ENCODE peak calls at places on chromosomes 3 and 15, in four cellular contexts. V, O, F and G are unnamed samples. For H3K27me3, the result is how much of the 10 kb centered on the place peaks cover.

GRCh38 chr3:170680593-170680992 is 94.7 kb upstream of the SLC7A14 start:
- DNase-seq in V (no peak), O (no peak), F (peak), G (no peak)

GRCh38 chr3:88180398-88180999 is 30.7 kb downstream of the C3orf38 start:
- DNase-seq in V (no peak), O (no peak), F (peak), G (no peak)

GRCh38 chr3:1183320-1184048 is 90.7 kb downstream of the CNTN6 start:
- DNase-seq in V (no peak), O (no peak), F (no peak), G (no peak)

GRCh38 chr15:89946681-89947313 is 34.0 kb upstream of the ARPIN start:
- DNase-seq in V (no peak), O (no peak), F (peak), G (no peak)

GRCh38 chr15:81516461-81516860 is 142.4 kb upstream of the TMC3 start:
- DNase-seq in V (no peak), O (no peak), F (no peak), G (no peak)

GRCh38 chr3:188819939-188820338 is 351.8 kb upstream of the TPRG1 start:
- DNase-seq in V (no peak), O (no peak), F (no peak), G (no peak)

GRCh38 chr3:69072928-69073327 is 7.2 kb downstream of the UBA3 start:
- DNase-seq in V (no peak), O (no peak), F (no peak), G (no peak)

GRCh38 chr15:70976856-70977255 is 84.2 kb downstream of the LRRC49 start:
- DNase-seq in V (no peak), O (no peak), F (no peak), G (no peak)

GRCh38 chr3:70400194-70400593 is 87.8 kb upstream of the MDFIC2 start:
- DNase-seq in V (no peak), O (no peak), F (no peak), G (no peak)

GRCh38 chr15:40238927-40239591 is at the start of gene PAK6:
- DNase-seq in V (no peak), O (peak), F (peak), G (peak)

GRCh38 chr3:76346680-76347079 is 561.3 kb upstream of the ZNF717 start:
- DNase-seq in V (no peak), O (no peak), F (no peak), G (no peak)

GRCh38 chr15:91116379-91117067 is 16.5 kb downstream of the SV2B start:
- DNase-seq in V (no peak), O (no peak), F (no peak), G (no peak)

GRCh38 chr15:94412979-94413741 is 181.8 kb downstream of the MCTP2 start:
- DNase-seq in V (no peak), O (no peak), F (peak), G (no peak)

GRCh38 chr3:111715911-111716523 is 120.9 kb upstream of the ZBED2 start:
- DNase-seq in V (no peak), O (no peak), F (peak), G (no peak)

GRCh38 chr15:65818927-65819562 is 27.0 kb upstream of the DENND4A start:
- DNase-seq in V (no peak), O (no peak), F (peak), G (no peak)

GRCh38 chr3:183924956-183925355 is 40.3 kb upstream of the PARL start:
- DNase-seq in V (no peak), O (no peak), F (no peak), G (no peak)

GRCh38 chr3:191296041-191296541 is 33.1 kb upstream of the CCDC50 start:
- DNase-seq in V (no peak), O (no peak), F (no peak), G (no peak)

GRCh38 chr3:108381531-108381930 is 85.2 kb downstream of the HHLA2 start:
- DNase-seq in V (no peak), O (peak), F (no peak), G (no peak)

GRCh38 chr3:95813261-95813660 is 1001.1 kb upstream of the EPHA6 start:
- DNase-seq in V (no peak), O (no peak), F (no peak), G (no peak)

GRCh38 chr3:170488802-170489201 is 70.1 kb downstream of the CLDN11 start:
- DNase-seq in V (no peak), O (no peak), F (no peak), G (no peak)

GRCh38 chr3:163951397-163951987 is 1126.8 kb downstream of the SI start:
- DNase-seq in V (no peak), O (no peak), F (no peak), G (no peak)

GRCh38 chr3:183449391-183449790 is 21.0 kb upstream of the MCF2L2 start:
- DNase-seq in V (no peak), O (no peak), F (peak), G (no peak)

GRCh38 chr3:138471481-138471880 is 37.1 kb downstream of the ESYT3 start:
- DNase-seq in V (no peak), O (no peak), F (no peak), G (no peak)

GRCh38 chr3:172106989-172107388 is 67.6 kb downstream of the FNDC3B start:
- DNase-seq in V (no peak), O (no peak), F (peak), G (no peak)

GRCh38 chr3:114411811-114412803 is 118.3 kb downstream of the TIGIT start:
- DNase-seq in V (no peak), O (no peak), F (no peak), G (no peak)

GRCh38 chr15:83435202-83435601 is 11.9 kb upstream of the SH3GL3 start:
- DNase-seq in V (no peak), O (no peak), F (no peak), G (no peak)

GRCh38 chr15:65323071-65323511 is 18.6 kb downstream of the RNU5B-1 start:
- DNase-seq in V (no peak), O (no peak), F (peak), G (peak)

GRCh38 chr3:162437480-162437879 is 940.9 kb downstream of the OTOL1 start:
- DNase-seq in V (no peak), O (no peak), F (no peak), G (no peak)

DNA sequence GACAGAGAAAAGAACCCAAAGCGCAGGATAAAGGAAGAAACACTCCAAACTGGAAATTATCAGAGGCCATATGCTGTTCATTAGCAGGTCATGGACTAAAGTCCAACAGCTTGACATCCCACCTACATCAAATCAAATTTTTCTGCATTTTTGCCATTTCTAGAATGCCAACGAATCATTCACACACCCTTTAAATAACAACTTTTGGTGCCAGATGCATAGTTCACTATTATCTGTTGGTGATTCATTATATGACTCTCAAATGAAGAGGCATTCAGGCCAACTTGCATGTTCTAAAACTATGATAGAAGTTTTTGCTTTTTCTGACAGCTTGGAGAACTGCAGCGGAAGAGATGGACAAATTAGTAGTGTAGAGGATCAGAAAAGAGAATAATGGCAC is 529.8 kb upstream of the NAALADL2 start:
- DNase-seq in V (no peak), O (no peak), F (no peak), G (no peak)
- H3K4me3 ChIP-seq in V (no peak), O (no peak), F (no peak), G (no peak)

GRCh38 chr3:13279532-13279910 is 140.6 kb downstream of the NUP210 start:
- DNase-seq in V (no peak), O (no peak), F (no peak), G (no peak)

GRCh38 chr3:13277130-13277783 is 142.9 kb downstream of the NUP210 start:
- DNase-seq in V (no peak), O (no peak), F (no peak), G (no peak)

GRCh38 chr3:13277860-13278531 is 142.1 kb downstream of the NUP210 start:
- DNase-seq in V (no peak), O (no peak), F (peak), G (peak)

GRCh38 chr3:13280122-13280790 is 139.9 kb downstream of the NUP210 start:
- DNase-seq in V (no peak), O (no peak), F (no peak), G (no peak)

DNA sequence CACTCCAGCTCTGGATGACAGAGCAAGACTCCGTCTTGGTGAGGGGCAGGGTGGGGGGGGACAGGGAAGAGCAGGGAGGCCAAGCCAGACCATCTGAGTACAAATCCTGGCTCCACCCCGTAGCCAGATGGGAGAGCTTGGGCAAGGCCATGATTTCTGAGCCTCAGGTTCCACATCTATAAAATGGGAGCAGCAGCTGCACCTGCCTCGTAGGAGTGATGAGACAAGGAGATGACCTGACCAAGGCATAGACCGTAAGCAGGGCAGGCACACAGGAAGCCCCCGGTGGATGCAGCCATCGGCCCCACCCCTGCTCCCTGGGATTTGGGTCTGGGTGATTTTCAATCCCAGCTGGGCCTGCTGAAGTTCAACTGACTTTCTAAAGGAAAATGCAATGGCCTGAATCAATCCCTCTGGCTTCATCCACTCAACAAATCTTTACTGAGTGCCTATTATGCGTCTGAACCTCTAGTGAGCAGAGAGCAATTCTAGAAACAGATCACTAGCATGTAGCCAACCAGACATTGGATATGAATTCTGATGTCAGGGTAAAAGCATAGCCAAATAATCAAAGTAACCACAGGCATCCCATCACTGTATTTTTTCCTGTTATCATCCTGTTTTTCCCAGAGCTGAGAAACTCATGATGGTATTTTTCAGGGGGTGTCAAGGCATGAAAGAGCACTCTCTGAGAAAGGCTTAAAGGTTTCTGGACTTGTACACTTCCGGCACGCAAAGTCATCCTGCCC is 141.2 kb downstream of the NUP210 start:
- DNase-seq in V (no peak), O (no peak), F (no peak), G (no peak)
- H3K27me3 ChIP-seq in V (under half), O (under half), F (under half), G (under half)

GRCh38 chr15:73865379-73865778 is 8.0 kb upstream of the TBC1D21 start:
- DNase-seq in V (no peak), O (no peak), F (no peak), G (no peak)
- H3K4me3 ChIP-seq in V (no peak), O (no peak), F (no peak), G (no peak)

GRCh38 chr3:112736802-112737566 is 96.0 kb upstream of the CCDC80 start:
- DNase-seq in V (no peak), O (no peak), F (peak), G (no peak)

GRCh38 chr3:112740800-112741199 is 99.9 kb upstream of the CCDC80 start:
- DNase-seq in V (no peak), O (no peak), F (no peak), G (no peak)

GRCh38 chr3:112739252-112739945 is 98.5 kb upstream of the CCDC80 start:
- DNase-seq in V (no peak), O (no peak), F (no peak), G (no peak)

GRCh38 chr3:112736386-112736785 is 95.4 kb upstream of the CCDC80 start:
- DNase-seq in V (no peak), O (no peak), F (no peak), G (no peak)

DNA sequence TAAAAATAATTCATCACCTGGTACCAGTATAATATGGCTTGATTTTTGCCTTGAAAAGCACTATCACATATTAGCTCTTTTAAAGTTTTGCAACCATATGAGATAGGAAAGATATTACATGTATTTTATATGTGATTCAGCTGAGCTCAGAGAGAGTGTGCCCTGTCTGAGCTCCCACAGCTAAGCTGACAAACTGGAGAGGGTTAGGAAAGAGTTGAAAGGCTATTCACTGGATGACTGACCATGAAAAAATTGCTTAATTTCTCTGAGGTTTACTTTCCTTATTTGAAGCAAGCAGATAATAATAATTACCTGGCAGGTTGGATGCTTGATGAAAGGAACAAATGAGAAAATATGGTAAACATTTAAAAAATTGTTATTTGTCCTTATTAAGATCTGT is 97.4 kb upstream of the CCDC80 start:
- DNase-seq in V (no peak), O (no peak), F (no peak), G (no peak)
- H3K27me3 ChIP-seq in V (under half), O (under half), F (under half), G (under half)

DNA sequence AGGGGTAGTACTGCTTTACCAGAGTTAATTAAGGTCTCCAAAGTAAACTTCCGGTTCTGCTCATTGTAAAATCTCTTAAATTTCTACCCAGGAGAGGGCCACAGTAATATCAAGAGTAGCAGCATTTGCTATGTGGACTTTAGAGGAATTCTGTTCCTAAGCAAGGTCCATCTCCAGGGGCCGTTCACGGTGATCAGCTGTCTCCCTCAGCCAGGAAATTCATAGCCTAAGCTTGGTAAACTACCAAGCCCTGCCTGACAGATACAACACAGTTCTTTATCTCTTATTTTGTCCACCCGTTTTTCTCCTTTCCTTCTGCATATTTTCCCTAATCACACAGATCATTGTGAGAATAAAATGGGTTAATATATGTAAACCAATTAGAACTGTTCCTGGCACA is 2.3 kb downstream of the DUT start:
- DNase-seq in V (no peak), O (no peak), F (peak), G (no peak)
- H3K4me3 ChIP-seq in V (no peak), O (peak), F (peak), G (peak)